ENCODE peak calls at places on chromosome 19, in five cellular contexts. S, Q, Y, C and K are unnamed samples.

GRCh38 chr19:18932216-18932841 is 8.7 kb downstream of the HOMER3 start:
- DNase-seq in S (peak), Q (peak), Y (no peak), C (peak), K (peak)

GRCh38 chr19:54137913-54138776 is 583 bp downstream of the CNOT3 start:
- DNase-seq in S (no peak), Q (no peak), Y (no peak), C (no peak), K (no peak)

GRCh38 chr19:3826163-3826562 is 40.0 kb upstream of the MATK start:
- DNase-seq in S (no peak), Q (no peak), Y (no peak), C (no peak), K (no peak)

GRCh38 chr19:13260883-13261653 is 110.9 kb downstream of the IER2 start:
- DNase-seq in S (no peak), Q (no peak), Y (peak), C (no peak), K (peak)

GRCh38 chr19:47509170-47509847 is 5.6 kb downstream of the NAPA start:
- DNase-seq in S (no peak), Q (no peak), Y (no peak), C (no peak), K (no peak)

GRCh38 chr19:15180451-15181390 is 20.1 kb downstream of the NOTCH3 start:
- DNase-seq in S (peak), Q (no peak), Y (no peak), C (no peak), K (peak)

GRCh38 chr19:12838182-12838890 is at the start of gene MAST1:
- DNase-seq in S (peak), Q (no peak), Y (no peak), C (no peak), K (no peak)

GRCh38 chr19:55115446-55116065 is 1.9 kb downstream of the PPP1R12C start:
- DNase-seq in S (no peak), Q (no peak), Y (peak), C (no peak), K (no peak)

GRCh38 chr19:47445937-47446402 is 25.7 kb downstream of the SLC8A2 start:
- DNase-seq in S (peak), Q (no peak), Y (no peak), C (no peak), K (no peak)

GRCh38 chr19:13894552-13894951 is 11.4 kb downstream of the BRME1 start:
- DNase-seq in S (no peak), Q (no peak), Y (no peak), C (no peak), K (no peak)

GRCh38 chr19:11905928-11906327 is 18.3 kb downstream of the ZNF69 start:
- DNase-seq in S (no peak), Q (no peak), Y (no peak), C (no peak), K (no peak)

GRCh38 chr19:10797541-10798256 is 38.3 kb downstream of the TMED1 start:
- DNase-seq in S (no peak), Q (no peak), Y (no peak), C (no peak), K (no peak)

GRCh38 chr19:33702606-33703437 is 81.1 kb downstream of the CHST8 start:
- DNase-seq in S (no peak), Q (no peak), Y (no peak), C (no peak), K (no peak)

GRCh38 chr19:58439576-58440554 is at the start of gene ZNF132:
- DNase-seq in S (peak), Q (peak), Y (peak), C (peak), K (peak)

GRCh38 chr19:35272122-35272715 is 3.5 kb downstream of the USF2 start:
- DNase-seq in S (no peak), Q (no peak), Y (no peak), C (no peak), K (no peak)

GRCh38 chr19:6718741-6719539 is 1.5 kb downstream of the C3 start:
- DNase-seq in S (peak), Q (no peak), Y (no peak), C (no peak), K (peak)

GRCh38 chr19:42313096-42313839 is at the start of gene TMEM145:
- DNase-seq in S (peak), Q (peak), Y (peak), C (no peak), K (peak)

GRCh38 chr19:10517361-10517759 is at the start of gene S1PR5:
- DNase-seq in S (peak), Q (no peak), Y (no peak), C (no peak), K (peak)

GRCh38 chr19:16496613-16496983 is 404 bp downstream of the C19orf44 start:
- DNase-seq in S (no peak), Q (no peak), Y (peak), C (no peak), K (peak)

GRCh38 chr19:51439021-51439465 is 19.2 kb downstream of the SIGLEC8 start:
- DNase-seq in S (peak), Q (no peak), Y (no peak), C (no peak), K (no peak)

GRCh38 chr19:42250666-42251531 is 4.0 kb downstream of the ERF start:
- DNase-seq in S (no peak), Q (no peak), Y (peak), C (no peak), K (no peak)

GRCh38 chr19:55494172-55494761 is 6.0 kb downstream of the SSC5D start:
- DNase-seq in S (no peak), Q (no peak), Y (peak), C (no peak), K (no peak)

GRCh38 chr19:51375504-51376221 is 3.2 kb upstream of the NKG7 start:
- DNase-seq in S (no peak), Q (no peak), Y (no peak), C (no peak), K (no peak)

GRCh38 chr19:32879741-32880140 is 10.2 kb upstream of the SLC7A9 start:
- DNase-seq in S (no peak), Q (no peak), Y (no peak), C (no peak), K (no peak)

GRCh38 chr19:3360494-3361383 is 5.6 kb upstream of the NFIC start:
- DNase-seq in S (no peak), Q (no peak), Y (no peak), C (no peak), K (peak)

GRCh38 chr19:35960432-35960972 is 24.3 kb downstream of the LRFN3 start:
- DNase-seq in S (no peak), Q (no peak), Y (no peak), C (no peak), K (no peak)

GRCh38 chr19:12782424-12783225 is 7.3 kb upstream of the HOOK2 start:
- DNase-seq in S (peak), Q (no peak), Y (peak), C (no peak), K (peak)

GRCh38 chr19:3645726-3646125 is 19.1 kb upstream of the CACTIN start:
- DNase-seq in S (no peak), Q (no peak), Y (no peak), C (no peak), K (no peak)

GRCh38 chr19:34274827-34275625 is 20.7 kb downstream of the GARRE1 start:
- DNase-seq in S (no peak), Q (no peak), Y (peak), C (no peak), K (peak)

GRCh38 chr19:47369923-47370625 is 21.0 kb downstream of the DHX34 start:
- DNase-seq in S (no peak), Q (no peak), Y (peak), C (no peak), K (peak)

GRCh38 chr19:24054044-24054935 is 32.7 kb upstream of the ZNF254 start:
- DNase-seq in S (no peak), Q (no peak), Y (peak), C (no peak), K (peak)

GRCh38 chr19:38012944-38013343 is 105.9 kb downstream of the SIPA1L3 start:
- DNase-seq in S (no peak), Q (no peak), Y (no peak), C (no peak), K (no peak)

GRCh38 chr19:45770192-45771101 is 1.4 kb upstream of the SIX5 start:
- DNase-seq in S (peak), Q (peak), Y (peak), C (peak), K (peak)
- H3K23ac ChIP-seq in S (no peak), Q (peak), Y (peak), C (no peak), K (no peak)

GRCh38 chr19:46133777-46134231 is 9.3 kb upstream of the IGFL3 start:
- DNase-seq in S (peak), Q (no peak), Y (no peak), C (no peak), K (peak)
- H2BK5ac ChIP-seq in S (peak), Q (peak), Y (peak), C (peak), K (peak)

DNA sequence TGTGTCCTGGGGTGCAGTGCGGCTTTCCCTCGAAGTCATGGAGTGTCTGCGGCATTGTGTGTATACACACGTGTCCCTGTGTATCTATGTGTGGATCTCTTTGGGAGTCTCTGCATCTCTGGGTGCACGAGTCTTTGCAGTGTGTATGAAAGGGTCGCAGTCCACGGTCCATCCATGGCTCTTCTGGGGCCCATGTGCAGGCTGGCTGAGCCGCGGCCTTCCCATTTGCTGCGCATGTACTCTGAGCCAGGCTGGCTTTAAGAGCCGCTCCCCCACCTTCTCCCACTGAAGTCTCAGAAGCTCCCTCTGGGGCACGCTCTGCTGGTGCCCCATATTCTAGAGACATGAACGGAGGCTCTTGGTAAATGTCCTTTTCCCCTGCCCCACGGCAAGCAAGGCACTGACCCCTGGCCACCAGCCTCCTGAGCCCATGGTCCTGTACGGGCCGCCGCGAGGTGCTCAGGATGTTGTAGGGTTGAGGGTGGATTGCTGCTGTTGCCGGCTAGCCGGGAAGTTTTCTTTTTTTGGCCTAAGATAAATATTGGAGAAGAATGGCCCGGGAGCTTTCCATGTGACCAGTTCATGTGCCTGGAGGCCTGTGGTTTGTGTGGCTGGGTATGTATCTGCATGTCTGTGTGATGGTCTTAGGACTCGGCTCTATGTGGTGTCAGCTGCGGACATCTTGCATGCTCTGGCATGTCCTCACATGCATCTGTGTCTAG is 31.9 kb downstream of the PAK4 start:
- DNase-seq in S (no peak), Q (no peak), Y (peak), C (no peak), K (no peak)
- H3K23ac ChIP-seq in S (peak), Q (peak), Y (peak), C (peak), K (no peak)

DNA sequence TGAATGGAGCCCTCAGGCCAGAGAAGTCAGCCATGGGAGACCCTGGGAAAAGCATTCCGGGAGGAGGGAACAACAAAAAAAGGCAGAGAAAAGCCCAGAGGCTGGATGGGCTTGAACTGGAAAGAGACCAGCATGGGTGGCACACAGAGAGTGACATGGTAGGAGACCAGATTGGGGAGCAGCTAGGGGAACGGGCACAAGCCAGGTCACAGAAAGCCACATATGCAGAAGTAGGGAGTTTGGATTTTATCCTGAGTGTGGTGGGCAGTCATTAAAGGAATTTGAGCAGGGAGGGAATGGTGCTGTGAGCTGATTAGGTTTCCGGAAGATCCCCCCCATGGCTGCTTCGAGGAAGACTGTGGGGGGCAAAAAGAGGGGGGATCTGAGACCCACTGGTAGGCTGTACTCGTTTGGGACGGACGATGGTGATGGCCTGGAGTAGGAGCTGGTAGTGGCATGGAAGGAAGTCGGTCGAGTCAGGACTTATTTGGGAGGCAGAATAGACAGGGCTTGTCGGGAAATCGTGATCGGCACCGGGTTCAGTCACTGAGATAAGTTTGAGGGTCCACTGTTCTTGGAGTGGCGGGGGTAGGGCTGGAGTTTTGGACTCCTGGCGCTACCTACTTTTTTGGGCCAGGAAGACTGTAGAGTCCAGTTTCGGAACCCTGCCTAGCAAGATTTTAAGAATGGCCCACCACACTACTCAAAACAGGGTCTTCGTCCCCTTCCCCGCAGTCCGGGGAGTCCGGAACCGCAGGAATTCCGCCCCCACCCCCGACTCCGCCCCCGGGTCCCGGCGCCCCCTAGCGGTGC is 949 bp downstream of the SERTAD1 start:
- DNase-seq in S (peak), Q (no peak), Y (peak), C (no peak), K (peak)
- H2BK5ac ChIP-seq in S (no peak), Q (peak), Y (peak), C (peak), K (peak)

GRCh38 chr19:7942981-7943443 is 454 bp downstream of the TIMM44 start:
- DNase-seq in S (no peak), Q (no peak), Y (no peak), C (no peak), K (no peak)
- H3K23ac ChIP-seq in S (no peak), Q (peak), Y (peak), C (no peak), K (no peak)

GRCh38 chr19:39426170-39426569 is 9.6 kb downstream of the RPS16 start:
- DNase-seq in S (no peak), Q (no peak), Y (no peak), C (no peak), K (no peak)
- H2BK5ac ChIP-seq in S (no peak), Q (no peak), Y (no peak), C (no peak), K (no peak)

DNA sequence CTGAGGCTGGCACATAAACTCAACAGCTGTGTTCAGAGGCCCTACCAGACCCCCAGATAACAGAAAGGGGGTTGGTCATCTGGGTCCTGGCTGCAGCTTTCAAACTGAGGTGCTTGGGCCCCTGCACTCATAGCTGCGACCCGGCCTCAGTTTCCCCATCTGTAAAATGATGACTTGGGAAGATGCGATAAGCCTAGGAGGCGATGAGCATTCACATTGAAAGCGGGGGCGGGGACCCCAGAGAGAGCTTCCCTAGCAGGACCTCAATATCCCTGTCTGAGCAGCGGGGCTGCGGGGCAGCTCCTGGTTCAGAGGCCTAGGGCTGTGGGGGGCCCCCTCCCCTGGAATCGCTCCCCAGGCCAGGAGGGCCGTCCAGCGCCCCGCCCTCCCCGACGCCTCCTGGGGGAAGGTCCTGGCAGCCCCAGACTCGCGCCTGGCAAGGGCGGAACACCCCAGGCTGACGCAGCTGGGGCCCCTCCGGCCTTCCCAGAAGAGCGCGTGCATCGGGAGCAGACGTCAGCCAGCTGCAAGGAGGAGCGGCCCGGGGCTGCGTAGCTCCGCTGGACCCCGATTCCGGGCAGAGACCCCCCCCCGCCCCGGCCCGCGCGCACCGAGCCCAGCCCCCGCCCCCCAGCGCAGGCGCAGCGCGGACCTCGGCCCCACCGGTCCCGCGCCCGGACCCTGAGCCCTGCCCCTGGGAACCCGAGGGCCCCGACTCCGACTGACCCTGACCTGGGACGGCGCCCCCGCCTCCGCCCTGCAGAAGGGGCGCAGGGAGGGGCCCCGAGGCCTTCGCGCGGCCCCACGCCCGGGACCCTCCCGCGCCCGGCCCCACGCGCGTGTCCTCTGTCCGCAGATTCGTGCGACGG is 3.5 kb downstream of the FSTL3 start:
- DNase-seq in S (peak), Q (no peak), Y (peak), C (no peak), K (peak)
- H3K23ac ChIP-seq in S (no peak), Q (peak), Y (peak), C (no peak), K (no peak)

GRCh38 chr19:49817964-49818690 is at the start of gene MED25:
- DNase-seq in S (peak), Q (peak), Y (peak), C (no peak), K (peak)
- H2BK5ac ChIP-seq in S (peak), Q (peak), Y (peak), C (peak), K (peak)